ENCODE peak calls at places on chromosomes 7 and 10, in eight cellular contexts. One of them, this sample, is unnamed.

GRCh38 chr7:106277976-106278375 is 6.8 kb downstream of the NAMPT start:
- DNase-seq in RWPE1: no peak
- DNase-seq in lung: no peak
- DNase-seq in CD4-positive, alpha-beta T cell: no peak
- DNase-seq in small intestine: no peak
- DNase-seq in tibial nerve: no peak
- DNase-seq in A673: no peak
- DNase-seq in cardiac muscle cell: no peak
- DNase-seq in this sample: no peak

GRCh38 chr7:127941471-127941870 is 89.8 kb downstream of the LRRC4 start:
- DNase-seq in CD4-positive, alpha-beta T cell: no peak
- DNase-seq in small intestine: no peak
- DNase-seq in RWPE1: no peak
- DNase-seq in cardiac muscle cell: no peak
- DNase-seq in lung: no peak
- DNase-seq in tibial nerve: no peak
- DNase-seq in A673: no peak
- DNase-seq in this sample: no peak

GRCh38 chr7:20343954-20344353 is 13.3 kb downstream of the ITGB8 start:
- DNase-seq in lung: no peak
- DNase-seq in A673: no peak
- DNase-seq in tibial nerve: no peak
- DNase-seq in CD4-positive, alpha-beta T cell: no peak
- DNase-seq in small intestine: no peak
- DNase-seq in RWPE1: no peak
- DNase-seq in cardiac muscle cell: no peak
- DNase-seq in this sample: no peak

GRCh38 chr7:155357573-155358041 is 59.9 kb downstream of the INSIG1 start:
- DNase-seq in RWPE1: no peak
- DNase-seq in tibial nerve: no peak
- DNase-seq in cardiac muscle cell: peak; percentile 75
- DNase-seq in small intestine: no peak
- DNase-seq in A673: no peak
- DNase-seq in lung: no peak
- DNase-seq in CD4-positive, alpha-beta T cell: no peak
- DNase-seq in this sample: no peak

GRCh38 chr7:2965745-2966270 is 77.9 kb downstream of the CARD11 start:
- DNase-seq in CD4-positive, alpha-beta T cell: no peak
- DNase-seq in tibial nerve: no peak
- DNase-seq in A673: no peak
- DNase-seq in small intestine: no peak
- DNase-seq in RWPE1: no peak
- DNase-seq in cardiac muscle cell: no peak
- DNase-seq in lung: no peak
- DNase-seq in this sample: no peak

GRCh38 chr7:45863715-45864114 is 9.2 kb downstream of the CCDC201 start:
- DNase-seq in lung: no peak
- DNase-seq in RWPE1: no peak
- DNase-seq in tibial nerve: no peak
- DNase-seq in small intestine: no peak
- DNase-seq in A673: no peak
- DNase-seq in CD4-positive, alpha-beta T cell: no peak
- DNase-seq in cardiac muscle cell: no peak
- DNase-seq in this sample: no peak

GRCh38 chr10:114350751-114351150 is 53.6 kb downstream of the AFAP1L2 start:
- DNase-seq in cardiac muscle cell: no peak
- DNase-seq in CD4-positive, alpha-beta T cell: no peak
- DNase-seq in small intestine: no peak
- DNase-seq in A673: no peak
- DNase-seq in RWPE1: no peak
- DNase-seq in tibial nerve: no peak
- DNase-seq in lung: no peak
- DNase-seq in this sample: no peak

GRCh38 chr7:116242759-116243158 is 32.4 kb downstream of the TES start:
- DNase-seq in tibial nerve: no peak
- DNase-seq in cardiac muscle cell: no peak
- DNase-seq in A673: no peak
- DNase-seq in CD4-positive, alpha-beta T cell: no peak
- DNase-seq in lung: no peak
- DNase-seq in RWPE1: no peak
- DNase-seq in small intestine: no peak
- DNase-seq in this sample: no peak

GRCh38 chr7:107563072-107563760 is 504 bp downstream of the COG5 start:
- DNase-seq in CD4-positive, alpha-beta T cell: no peak
- DNase-seq in cardiac muscle cell: no peak
- DNase-seq in A673: peak; percentile 65
- DNase-seq in small intestine: peak; percentile 60
- DNase-seq in lung: no peak
- DNase-seq in RWPE1: no peak
- DNase-seq in tibial nerve: peak; percentile 33
- DNase-seq in this sample: no peak

GRCh38 chr7:127017196-127017595 is 235.5 kb downstream of the GRM8 start:
- DNase-seq in A673: no peak
- DNase-seq in lung: no peak
- DNase-seq in tibial nerve: no peak
- DNase-seq in small intestine: no peak
- DNase-seq in RWPE1: no peak
- DNase-seq in cardiac muscle cell: no peak
- DNase-seq in CD4-positive, alpha-beta T cell: no peak
- DNase-seq in this sample: no peak

GRCh38 chr10:27743736-27744477 is 1.7 kb downstream of the MKX start:
- DNase-seq in small intestine: no peak
- DNase-seq in CD4-positive, alpha-beta T cell: no peak
- DNase-seq in lung: no peak
- DNase-seq in cardiac muscle cell: peak; percentile 24
- DNase-seq in A673: peak; percentile 23
- DNase-seq in RWPE1: no peak
- DNase-seq in tibial nerve: no peak
- DNase-seq in this sample: no peak

GRCh38 chr10:28892818-28893547 is 215.7 kb downstream of the BAMBI start:
- DNase-seq in A673: no peak
- DNase-seq in lung: no peak
- DNase-seq in CD4-positive, alpha-beta T cell: no peak
- DNase-seq in RWPE1: no peak
- DNase-seq in small intestine: no peak
- DNase-seq in tibial nerve: no peak
- DNase-seq in cardiac muscle cell: peak; percentile 65
- DNase-seq in this sample: no peak

GRCh38 chr10:52533986-52534385 is 219.9 kb downstream of the DKK1 start:
- DNase-seq in small intestine: no peak
- DNase-seq in lung: no peak
- DNase-seq in RWPE1: no peak
- DNase-seq in tibial nerve: no peak
- DNase-seq in cardiac muscle cell: no peak
- DNase-seq in A673: no peak
- DNase-seq in CD4-positive, alpha-beta T cell: no peak
- DNase-seq in this sample: no peak

GRCh38 chr7:16708496-16708895 is 45.1 kb upstream of the TSPAN13 start:
- DNase-seq in cardiac muscle cell: peak; percentile 20
- DNase-seq in A673: no peak
- DNase-seq in tibial nerve: no peak
- DNase-seq in CD4-positive, alpha-beta T cell: no peak
- DNase-seq in small intestine: no peak
- DNase-seq in RWPE1: no peak
- DNase-seq in lung: no peak
- DNase-seq in this sample: no peak

GRCh38 chr10:102342958-102343357 is 52.5 kb upstream of the NFKB2 start:
- DNase-seq in lung: no peak
- DNase-seq in small intestine: no peak
- DNase-seq in tibial nerve: no peak
- DNase-seq in CD4-positive, alpha-beta T cell: no peak
- DNase-seq in A673: no peak
- DNase-seq in cardiac muscle cell: peak; percentile 74
- DNase-seq in RWPE1: peak; percentile 61
- DNase-seq in this sample: peak; percentile 43

GRCh38 chr10:116743266-116744064 is 1.1 kb upstream of the HSPA12A start:
- DNase-seq in tibial nerve: no peak
- DNase-seq in small intestine: peak; percentile 27
- DNase-seq in RWPE1: peak; percentile 26
- DNase-seq in CD4-positive, alpha-beta T cell: no peak
- DNase-seq in A673: no peak
- DNase-seq in cardiac muscle cell: no peak
- DNase-seq in lung: no peak
- DNase-seq in this sample: no peak

GRCh38 chr10:65793738-65794425 is 1132.0 kb upstream of the LRRTM3 start:
- DNase-seq in lung: no peak
- DNase-seq in RWPE1: no peak
- DNase-seq in CD4-positive, alpha-beta T cell: no peak
- DNase-seq in tibial nerve: peak; percentile 11
- DNase-seq in cardiac muscle cell: peak; percentile 1
- DNase-seq in A673: no peak
- DNase-seq in small intestine: peak; percentile 5
- DNase-seq in this sample: no peak

GRCh38 chr10:49109669-49110335 is 5.5 kb downstream of the VSTM4 start:
- DNase-seq in RWPE1: no peak
- DNase-seq in lung: peak; percentile 35
- DNase-seq in tibial nerve: peak; percentile 26
- DNase-seq in small intestine: peak; percentile 10
- DNase-seq in cardiac muscle cell: peak; percentile 46
- DNase-seq in A673: peak; percentile 1
- DNase-seq in CD4-positive, alpha-beta T cell: no peak
- DNase-seq in this sample: no peak

GRCh38 chr10:94223702-94224370 is 138.9 kb downstream of the NOC3L start:
- DNase-seq in CD4-positive, alpha-beta T cell: no peak
- DNase-seq in small intestine: no peak
- DNase-seq in RWPE1: no peak
- DNase-seq in cardiac muscle cell: no peak
- DNase-seq in lung: no peak
- DNase-seq in A673: no peak
- DNase-seq in tibial nerve: no peak
- DNase-seq in this sample: no peak

GRCh38 chr7:1883834-1884582 is 213.9 kb downstream of the ELFN1 start:
- DNase-seq in tibial nerve: no peak
- DNase-seq in A673: no peak
- DNase-seq in small intestine: no peak
- DNase-seq in cardiac muscle cell: no peak
- DNase-seq in RWPE1: no peak
- DNase-seq in CD4-positive, alpha-beta T cell: no peak
- DNase-seq in lung: no peak
- DNase-seq in this sample: no peak

GRCh38 chr10:68099736-68100135 is 9.6 kb upstream of the MYPN start:
- DNase-seq in CD4-positive, alpha-beta T cell: no peak
- DNase-seq in small intestine: no peak
- DNase-seq in A673: no peak
- DNase-seq in RWPE1: no peak
- DNase-seq in tibial nerve: no peak
- DNase-seq in lung: no peak
- DNase-seq in cardiac muscle cell: peak; percentile 34
- DNase-seq in this sample: no peak

GRCh38 chr10:76252733-76253132 is 821.3 kb downstream of the LRMDA start:
- DNase-seq in A673: no peak
- DNase-seq in RWPE1: no peak
- DNase-seq in small intestine: no peak
- DNase-seq in lung: no peak
- DNase-seq in cardiac muscle cell: peak; percentile 52
- DNase-seq in CD4-positive, alpha-beta T cell: no peak
- DNase-seq in tibial nerve: no peak
- DNase-seq in this sample: no peak
- H3K27ac ChIP-seq in A673: no peak overlapping the region
- H3K27ac ChIP-seq in RWPE1: no peak overlapping the region
- H3K27ac ChIP-seq in small intestine: no peak overlapping the region
- H3K27ac ChIP-seq in lung: no peak overlapping the region
- H3K27ac ChIP-seq in cardiac muscle cell: no peak overlapping the region
- H3K27ac ChIP-seq in CD4-positive, alpha-beta T cell: no peak overlapping the region
- H3K27ac ChIP-seq in tibial nerve: no peak overlapping the region
- H3K27ac ChIP-seq in this sample: no peak overlapping the region

DNA sequence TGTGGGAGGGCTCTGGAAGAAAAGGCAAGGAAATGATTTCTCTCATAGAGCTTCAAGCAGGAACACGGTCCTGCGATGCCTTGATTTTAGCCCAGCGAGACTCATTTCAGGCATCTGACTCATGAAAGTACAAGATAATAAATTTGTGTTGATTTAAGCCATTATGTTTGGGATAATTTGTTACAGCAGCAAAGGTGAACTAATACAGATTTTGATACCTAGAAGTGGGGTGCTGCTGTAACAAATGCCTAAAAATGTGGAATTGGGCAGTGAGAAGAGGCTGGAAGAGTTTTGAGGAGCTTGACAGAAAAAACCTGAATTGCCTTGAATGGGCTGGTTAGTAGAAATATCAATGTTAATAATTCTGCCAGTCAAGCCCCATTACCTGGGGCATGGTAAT is 44.1 kb upstream of the NRF1 start:
- DNase-seq in small intestine: no peak
- DNase-seq in tibial nerve: no peak
- DNase-seq in lung: no peak
- DNase-seq in A673: no peak
- DNase-seq in RWPE1: no peak
- DNase-seq in cardiac muscle cell: no peak
- DNase-seq in CD4-positive, alpha-beta T cell: no peak
- DNase-seq in this sample: no peak
- H3K27ac ChIP-seq in small intestine: no peak overlapping the region
- H3K27ac ChIP-seq in tibial nerve: no peak overlapping the region
- H3K27ac ChIP-seq in lung: no peak overlapping the region
- H3K27ac ChIP-seq in A673: no peak overlapping the region
- H3K27ac ChIP-seq in RWPE1: no peak overlapping the region
- H3K27ac ChIP-seq in cardiac muscle cell: no peak overlapping the region
- H3K27ac ChIP-seq in CD4-positive, alpha-beta T cell: no peak overlapping the region
- H3K27ac ChIP-seq in this sample: no peak overlapping the region

GRCh38 chr10:79981673-79982485 is 33.0 kb upstream of the SFTPD start:
- DNase-seq in lung: peak; percentile 66
- DNase-seq in tibial nerve: no peak
- DNase-seq in cardiac muscle cell: peak; percentile 68
- DNase-seq in CD4-positive, alpha-beta T cell: no peak
- DNase-seq in A673: peak; percentile 71
- DNase-seq in small intestine: peak; percentile 37
- DNase-seq in RWPE1: peak; percentile 60
- DNase-seq in this sample: no peak
- H3K27ac ChIP-seq in lung: no peak overlapping the region
- H3K27ac ChIP-seq in tibial nerve: peak overlapping the region; percentile 6
- H3K27ac ChIP-seq in cardiac muscle cell: no peak overlapping the region
- H3K27ac ChIP-seq in CD4-positive, alpha-beta T cell: no peak overlapping the region
- H3K27ac ChIP-seq in A673: no peak overlapping the region
- H3K27ac ChIP-seq in small intestine: no peak overlapping the region
- H3K27ac ChIP-seq in RWPE1: peak overlapping the region; percentile 47
- H3K27ac ChIP-seq in this sample: peak overlapping the region; percentile 3

GRCh38 chr7:134448359-134449229 is 10.3 kb downstream of the AKR1B1 start:
- DNase-seq in A673: no peak
- DNase-seq in RWPE1: peak; percentile 24
- DNase-seq in cardiac muscle cell: peak; percentile 86
- DNase-seq in CD4-positive, alpha-beta T cell: no peak
- DNase-seq in lung: no peak
- DNase-seq in small intestine: no peak
- DNase-seq in tibial nerve: no peak
- DNase-seq in this sample: no peak
- H3K27ac ChIP-seq in A673: no peak overlapping the region
- H3K27ac ChIP-seq in RWPE1: peak overlapping the region; percentile 3
- H3K27ac ChIP-seq in cardiac muscle cell: no peak overlapping the region
- H3K27ac ChIP-seq in CD4-positive, alpha-beta T cell: no peak overlapping the region
- H3K27ac ChIP-seq in lung: no peak overlapping the region
- H3K27ac ChIP-seq in small intestine: no peak overlapping the region
- H3K27ac ChIP-seq in tibial nerve: no peak overlapping the region
- H3K27ac ChIP-seq in this sample: peak overlapping the region; percentile 60

This sample was measured in epithelial cell of prostate.